ENCODE peak calls at places on chromosomes 6 and 20, in seven cellular contexts. D is brain microvascular endothelial cell, S is thoracic aorta, N is foreskin fibroblast, M is AG10803, I is mammary epithelial cell, E is A673. Z is an unnamed sample.

GRCh38 chr6:151263967-151264366 is 24.2 kb downstream of the AKAP12 start:
- DNase-seq in D (no peak), S (no peak), N (peak; percentile 44), M (peak; percentile 32), I (no peak), E (no peak), Z (no peak)

GRCh38 chr20:48909910-48910309 is 11.6 kb upstream of the ARFGEF2 start:
- DNase-seq in D (no peak), S (no peak), N (no peak), M (no peak), I (no peak), E (no peak), Z (no peak)

GRCh38 chr6:14638932-14639875 is 521.6 kb downstream of the CD83 start:
- DNase-seq in D (peak; percentile 22), S (no peak), N (peak; percentile 74), M (peak; percentile 53), I (no peak), E (peak; percentile 70), Z (peak; percentile 44)

GRCh38 chr6:3551716-3552511 is 95.1 kb upstream of the SLC22A23 start:
- DNase-seq in D (no peak), S (no peak), N (no peak), M (no peak), I (no peak), E (no peak), Z (no peak)

GRCh38 chr6:43910638-43911353 is 140.8 kb downstream of the VEGFA start:
- DNase-seq in D (peak; percentile 24), S (no peak), N (peak; percentile 89), M (peak; percentile 85), I (peak; percentile 32), E (no peak), Z (peak; percentile 66)

GRCh38 chr20:40991181-40991889 is 37.3 kb upstream of the TOP1 start:
- DNase-seq in D (no peak), S (no peak), N (peak; percentile 19), M (no peak), I (no peak), E (peak; percentile 26), Z (no peak)

GRCh38 chr6:79810153-79810806 is 137.1 kb downstream of the ELOVL4 start:
- DNase-seq in D (no peak), S (no peak), N (peak; percentile 19), M (peak; percentile 2), I (no peak), E (peak; percentile 80), Z (no peak)

GRCh38 chr6:12785921-12786320 is 69.4 kb downstream of the PHACTR1 start:
- DNase-seq in D (no peak), S (no peak), N (no peak), M (no peak), I (no peak), E (no peak), Z (no peak)

GRCh38 chr6:33820243-33820642 is 16.4 kb upstream of the MLN start:
- DNase-seq in D (no peak), S (no peak), N (peak; percentile 37), M (no peak), I (no peak), E (no peak), Z (no peak)

GRCh38 chr20:53142225-53142624 is 170.1 kb downstream of the TSHZ2 start:
- DNase-seq in D (no peak), S (no peak), N (no peak), M (no peak), I (no peak), E (peak; percentile 67), Z (no peak)

GRCh38 chr20:48815537-48815936 is 12.3 kb downstream of the PREX1 start:
- DNase-seq in D (no peak), S (no peak), N (no peak), M (no peak), I (no peak), E (no peak), Z (no peak)

GRCh38 chr20:6173481-6173880 is 50.7 kb upstream of the FERMT1 start:
- DNase-seq in D (no peak), S (no peak), N (no peak), M (no peak), I (no peak), E (no peak), Z (no peak)

GRCh38 chr6:126529605-126530004 is 189.7 kb downstream of the CENPW start:
- DNase-seq in D (no peak), S (no peak), N (no peak), M (peak; percentile 6), I (no peak), E (peak; percentile 9), Z (no peak)

GRCh38 chr6:69957990-69958559 is 91.7 kb downstream of the COL19A1 start:
- DNase-seq in D (no peak), S (no peak), N (peak; percentile 36), M (no peak), I (no peak), E (no peak), Z (peak; percentile 11)

GRCh38 chr6:18390476-18390875 is 3.3 kb downstream of the RNF144B start:
- DNase-seq in D (no peak), S (no peak), N (no peak), M (no peak), I (peak; percentile 65), E (no peak), Z (peak; percentile 14)

GRCh38 chr6:18388252-18388651 is 1.1 kb downstream of the RNF144B start:
- DNase-seq in D (no peak), S (no peak), N (peak; percentile 34), M (no peak), I (peak; percentile 68), E (no peak), Z (peak; percentile 23)

GRCh38 chr6:18387061-18387721 is at the start of gene RNF144B:
- DNase-seq in D (peak; percentile 56), S (peak; percentile 40), N (peak; percentile 92), M (peak; percentile 70), I (peak; percentile 95), E (peak; percentile 78), Z (peak; percentile 68)

GRCh38 chr6:18389479-18389878 is 2.3 kb downstream of the RNF144B start:
- DNase-seq in D (no peak), S (no peak), N (peak; percentile 86), M (peak; percentile 78), I (peak; percentile 48), E (no peak), Z (peak; percentile 34)

DNA sequence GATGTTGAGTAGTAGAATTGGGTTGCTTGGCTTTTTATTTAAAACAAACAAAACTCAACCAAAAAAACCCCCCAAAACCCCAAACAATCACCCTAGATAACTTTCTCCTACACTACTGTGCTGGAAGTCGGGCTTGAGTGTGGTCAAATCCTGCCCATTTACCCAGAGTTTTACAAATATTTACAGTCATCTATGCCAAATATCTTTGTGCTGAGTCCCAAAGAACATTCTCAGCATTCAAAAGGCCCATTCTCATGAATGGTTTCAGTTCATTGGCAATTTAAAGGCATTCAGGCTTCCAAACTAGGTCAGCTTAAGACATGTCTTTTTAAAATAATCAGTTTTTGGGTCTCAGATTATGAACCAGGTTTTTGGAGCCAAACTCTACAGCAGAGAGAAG is 1.8 kb downstream of the RNF144B start:
- DNase-seq in D (peak; percentile 62), S (no peak), N (peak; percentile 83), M (peak; percentile 91), I (peak; percentile 77), E (no peak), Z (peak; percentile 83)
- H3K4me3 ChIP-seq in D (no peak overlapping the region), S (peak overlapping the region; percentile 89), N (no peak overlapping the region), M (peak overlapping the region; percentile 81), I (peak overlapping the region; percentile 81), E (no peak overlapping the region), Z (peak overlapping the region; percentile 72)

GRCh38 chr6:154980273-154981070 is 14.6 kb upstream of the TIAM2 start:
- DNase-seq in D (no peak), S (no peak), N (no peak), M (no peak), I (no peak), E (no peak), Z (no peak)

GRCh38 chr6:154969796-154970195 is 25.3 kb upstream of the TIAM2 start:
- DNase-seq in D (no peak), S (no peak), N (peak; percentile 35), M (peak; percentile 56), I (peak; percentile 41), E (peak; percentile 53), Z (no peak)

DNA sequence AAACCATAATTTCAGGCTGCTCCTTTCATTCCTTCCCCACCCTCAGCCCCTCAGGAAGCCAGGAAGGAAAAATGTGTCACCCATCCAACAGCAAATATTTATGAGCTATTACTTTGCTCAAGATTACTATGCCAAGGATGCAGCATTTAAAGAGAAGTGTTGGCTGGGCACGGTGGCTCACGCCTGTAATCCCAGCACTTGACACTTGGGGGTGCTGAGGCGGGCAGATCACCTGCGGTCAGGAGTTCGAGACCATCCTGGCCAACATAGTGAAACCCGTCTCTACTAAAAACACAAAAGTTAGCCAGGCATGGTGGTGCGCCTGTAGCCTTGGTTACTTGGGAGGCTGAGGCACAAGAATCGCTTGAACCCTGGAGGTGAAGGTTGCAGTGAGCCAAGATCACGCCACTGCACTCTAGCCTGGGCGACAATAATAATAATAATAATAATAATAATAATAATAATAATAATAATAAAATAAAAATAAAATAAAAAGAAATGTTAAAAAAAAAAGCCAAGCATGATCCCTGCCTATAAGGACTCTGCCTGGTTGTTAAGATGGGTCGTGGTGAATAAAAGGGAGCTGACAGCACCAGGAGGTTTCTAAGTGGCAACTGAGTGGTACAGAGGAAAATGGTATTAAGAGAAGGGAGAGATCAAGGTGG is 20.5 kb upstream of the TIAM2 start:
- DNase-seq in D (no peak), S (no peak), N (no peak), M (no peak), I (no peak), E (peak; percentile 80), Z (no peak)
- TF ChIP-seq CTCF in D (peak; percentile 33), S (no peak), N (no peak), M (no peak), I (no peak), E (peak; percentile 61), Z (peak; percentile 21)

GRCh38 chr6:27241443-27241842 is 6.1 kb upstream of the PRSS16 start:
- DNase-seq in D (no peak), S (no peak), N (no peak), M (no peak), I (no peak), E (no peak), Z (no peak)
- H3K4me3 ChIP-seq in D (no peak overlapping the region), S (no peak overlapping the region), N (no peak overlapping the region), M (no peak overlapping the region), I (no peak overlapping the region), E (no peak overlapping the region), Z (no peak overlapping the region)

DNA sequence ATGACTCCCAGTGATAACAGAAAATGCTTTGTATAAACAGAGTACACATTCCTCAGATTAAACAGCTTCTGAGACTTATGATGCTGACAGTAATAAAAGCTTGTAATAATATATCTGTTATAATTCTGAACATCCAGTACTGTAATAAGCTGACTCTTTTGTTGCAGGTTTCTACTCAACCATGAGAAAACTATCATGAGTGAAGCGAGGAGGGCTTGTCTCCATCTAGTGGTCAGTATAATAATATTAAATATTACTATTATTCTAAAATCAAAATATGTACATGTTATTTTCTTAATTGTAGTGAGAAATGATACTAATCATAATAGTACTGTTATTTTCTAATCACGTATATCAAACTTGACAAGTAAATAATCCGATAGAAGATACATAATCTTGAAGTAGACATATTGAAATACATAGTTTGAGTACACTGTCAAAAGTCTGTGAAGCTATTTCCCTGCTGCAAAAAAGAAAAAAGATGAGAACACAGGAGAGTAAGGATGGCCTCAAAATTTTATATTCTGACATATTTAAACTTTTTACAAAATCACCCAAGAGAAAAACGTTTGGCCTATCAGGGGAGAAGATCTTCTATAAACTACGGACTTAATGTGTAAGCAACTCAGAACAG is 183.1 kb downstream of the MOXD1 start:
- DNase-seq in D (peak; percentile 45), S (no peak), N (peak; percentile 56), M (no peak), I (no peak), E (peak; percentile 35), Z (peak; percentile 69)
- TF ChIP-seq CTCF in D (peak; percentile 57), S (peak; percentile 62), N (peak; percentile 51), M (peak; percentile 59), I (peak; percentile 56), E (peak; percentile 64), Z (peak; percentile 44)

Z was measured in astrocyte of the spinal cord.